ENCODE peak calls at places on chromosomes 6 and 20, in five cellular contexts. B is omental fat pad; Y is CD4-positive, alpha-beta T cell; Z is left lung; E is AG09319. W is an unnamed sample.

GRCh38 chr6:89295981-89296380 is 19.1 kb downstream of the GABRR2 start:
- DNase-seq in B (no peak), Y (no peak), Z (no peak), E (no peak), W (no peak)

GRCh38 chr6:11416936-11417576 is 120.5 kb upstream of the TMEM170B start:
- DNase-seq in B (no peak), Y (no peak), Z (no peak), E (no peak), W (no peak)

GRCh38 chr6:74100719-74101287 is 404.8 kb downstream of the CD109 start:
- DNase-seq in B (no peak), Y (no peak), Z (no peak), E (no peak), W (no peak)

GRCh38 chr6:169250660-169251059 is 3.0 kb downstream of the THBS2 start:
- DNase-seq in B (peak; percentile 21), Y (no peak), Z (no peak), E (peak; percentile 62), W (no peak)

GRCh38 chr6:134640229-134640628 is 309.7 kb downstream of the ALDH8A1 start:
- DNase-seq in B (no peak), Y (no peak), Z (no peak), E (no peak), W (no peak)

GRCh38 chr6:126539022-126539421 is 199.1 kb downstream of the CENPW start:
- DNase-seq in B (no peak), Y (no peak), Z (no peak), E (no peak), W (no peak)

GRCh38 chr6:30757261-30757935 is 13.1 kb upstream of the IER3 start:
- DNase-seq in B (no peak), Y (no peak), Z (no peak), E (no peak), W (no peak)

GRCh38 chr6:20919677-20920385 is 385.6 kb downstream of the CDKAL1 start:
- DNase-seq in B (no peak), Y (no peak), Z (no peak), E (no peak), W (no peak)

GRCh38 chr6:164039954-164040375 is 625.4 kb downstream of the QKI start:
- DNase-seq in B (no peak), Y (no peak), Z (peak; percentile 47), E (no peak), W (no peak)

GRCh38 chr6:2535492-2535891 is 215.2 kb downstream of the MYLK4 start:
- DNase-seq in B (no peak), Y (no peak), Z (no peak), E (no peak), W (no peak)

GRCh38 chr6:136333824-136334464 is 44.3 kb upstream of the BCLAF1 start:
- DNase-seq in B (no peak), Y (no peak), Z (no peak), E (no peak), W (no peak)

GRCh38 chr20:39225536-39225935 is 263.4 kb downstream of the DHX35 start:
- DNase-seq in B (no peak), Y (no peak), Z (no peak), E (no peak), W (no peak)

GRCh38 chr6:25485820-25486559 is 166.0 kb upstream of the SCGN start:
- DNase-seq in B (no peak), Y (no peak), Z (no peak), E (no peak), W (no peak)

GRCh38 chr6:23307516-23307915 is 738.1 kb downstream of the HDGFL1 start:
- DNase-seq in B (no peak), Y (no peak), Z (no peak), E (no peak), W (no peak)

GRCh38 chr6:18262812-18263560 is 1.3 kb downstream of the DEK start:
- DNase-seq in B (no peak), Y (peak; percentile 21), Z (no peak), E (no peak), W (no peak)

GRCh38 chr20:63025534-63026331 is 19.0 kb upstream of the BHLHE23 start:
- DNase-seq in B (no peak), Y (no peak), Z (no peak), E (peak; percentile 5), W (no peak)

GRCh38 chr20:19909696-19910095 is 107.5 kb upstream of the NAA20 start:
- DNase-seq in B (no peak), Y (no peak), Z (peak; percentile 71), E (no peak), W (no peak)

GRCh38 chr6:148926478-148926877 is 179.6 kb downstream of the UST start:
- DNase-seq in B (no peak), Y (no peak), Z (no peak), E (no peak), W (no peak)

GRCh38 chr6:119158057-119158848 is 79.8 kb upstream of the FAM184A start:
- DNase-seq in B (no peak), Y (no peak), Z (peak; percentile 68), E (peak; percentile 83), W (no peak)

GRCh38 chr6:102774326-102774725 is 1380.8 kb downstream of the GRIK2 start:
- DNase-seq in B (no peak), Y (no peak), Z (no peak), E (no peak), W (no peak)

GRCh38 chr20:626579-626978 is 16.5 kb upstream of the TCF15 start:
- DNase-seq in B (no peak), Y (no peak), Z (no peak), E (no peak), W (no peak)

GRCh38 chr20:31560900-31561598 is 44.0 kb upstream of the ID1 start:
- DNase-seq in B (no peak), Y (no peak), Z (no peak), E (peak; percentile 90), W (no peak)

GRCh38 chr6:43226192-43226851 is 3.0 kb downstream of the DNPH1 start:
- DNase-seq in B (no peak), Y (no peak), Z (no peak), E (no peak), W (no peak)

GRCh38 chr20:23115823-23116222 is 29.7 kb upstream of the CD93 start:
- DNase-seq in B (no peak), Y (no peak), Z (no peak), E (no peak), W (no peak)

GRCh38 chr6:31317036-31317435 is 39.9 kb downstream of the HLA-B start:
- DNase-seq in B (no peak), Y (no peak), Z (no peak), E (no peak), W (no peak)

GRCh38 chr6:132122871-132123270 is 171.7 kb upstream of the CCN2 start:
- DNase-seq in B (no peak), Y (no peak), Z (no peak), E (no peak), W (no peak)

GRCh38 chr6:117958536-117958935 is 51.5 kb downstream of the SLC35F1 start:
- DNase-seq in B (no peak), Y (no peak), Z (no peak), E (no peak), W (no peak)

GRCh38 chr20:63791497-63792156 is 39.4 kb downstream of the ZBTB46 start:
- DNase-seq in B (no peak), Y (no peak), Z (no peak), E (no peak), W (no peak)

GRCh38 chr20:50110141-50111047 is 2.6 kb downstream of the UBE2V1 start:
- DNase-seq in B (no peak), Y (no peak), Z (no peak), E (no peak), W (no peak)

GRCh38 chr20:25495189-25495824 is 87.8 kb downstream of the GINS1 start:
- DNase-seq in B (no peak), Y (no peak), Z (no peak), E (no peak), W (no peak)

GRCh38 chr20:62749851-62750445 is 41.3 kb downstream of the NTSR1 start:
- DNase-seq in B (no peak), Y (no peak), Z (no peak), E (no peak), W (no peak)

GRCh38 chr6:131999545-132000146 is 48.5 kb upstream of the CCN2 start:
- DNase-seq in B (no peak), Y (no peak), Z (no peak), E (no peak), W (no peak)

GRCh38 chr20:967796-968742 is 34.0 kb downstream of the RSPO4 start:
- DNase-seq in B (no peak), Y (no peak), Z (no peak), E (no peak), W (no peak)

GRCh38 chr6:37058084-37058586 is 52.7 kb downstream of the FGD2 start:
- DNase-seq in B (no peak), Y (no peak), Z (no peak), E (peak; percentile 23), W (no peak)

GRCh38 chr6:1608222-1608975 is 1.3 kb upstream of the FOXC1 start:
- DNase-seq in B (no peak), Y (no peak), Z (no peak), E (no peak), W (no peak)

GRCh38 chr6:18284261-18284660 is 19.9 kb upstream of the DEK start:
- DNase-seq in B (no peak), Y (no peak), Z (no peak), E (no peak), W (no peak)

GRCh38 chr20:41137412-41138216 is at the start of gene PLCG1:
- DNase-seq in B (peak; percentile 47), Y (peak; percentile 71), Z (peak; percentile 81), E (peak; percentile 29), W (peak; percentile 72)

GRCh38 chr6:126075335-126076071 is 89.2 kb downstream of the TRMT11 start:
- DNase-seq in B (no peak), Y (no peak), Z (no peak), E (no peak), W (no peak)

GRCh38 chr20:14599613-14600012 is 262.2 kb upstream of the FLRT3 start:
- DNase-seq in B (no peak), Y (no peak), Z (no peak), E (no peak), W (no peak)
- TF ChIP-seq CTCF in B (no peak), Y (no peak), Z (no peak), E (no peak), W (no peak)

DNA sequence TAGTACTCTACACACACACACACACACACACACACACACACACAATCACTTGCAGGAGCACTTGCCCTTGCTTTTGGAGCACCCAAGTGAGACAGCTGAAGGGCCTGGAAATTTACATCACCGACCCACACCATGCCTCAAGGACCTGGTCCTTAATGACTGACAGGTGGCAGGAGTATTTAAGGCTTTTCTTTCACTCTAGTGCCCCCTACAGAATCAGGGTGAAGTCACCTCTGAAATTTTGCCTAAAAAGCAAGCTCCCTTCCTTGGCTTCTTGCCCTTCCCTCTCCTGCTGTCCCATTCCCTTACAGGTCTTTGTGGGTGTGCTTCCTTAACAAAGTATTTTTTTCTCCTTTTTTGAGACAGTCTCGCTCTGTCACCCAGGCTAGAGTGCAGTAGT is 353.5 kb upstream of the IRAK1BP1 start:
- DNase-seq in B (no peak), Y (no peak), Z (no peak), E (no peak), W (no peak)
- TF ChIP-seq CTCF in B (no peak), Y (no peak), Z (no peak), E (no peak), W (no peak)

GRCh38 chr6:157993076-157993475 is 11.4 kb downstream of the SYNJ2 start:
- DNase-seq in B (no peak), Y (no peak), Z (no peak), E (no peak), W (no peak)
- TF ChIP-seq CTCF in B (no peak), Y (no peak), Z (no peak), E (no peak), W (no peak)

GRCh38 chr6:19325335-19325789 is 511.8 kb upstream of the ID4 start:
- DNase-seq in B (no peak), Y (no peak), Z (no peak), E (no peak), W (no peak)
- TF ChIP-seq CTCF in B (no peak), Y (no peak), Z (no peak), E (no peak), W (no peak)

GRCh38 chr6:113488812-113489685 is 368.1 kb upstream of the MARCKS start:
- DNase-seq in B (no peak), Y (no peak), Z (no peak), E (no peak), W (no peak)
- TF ChIP-seq CTCF in B (no peak), Y (no peak), Z (no peak), E (no peak), W (no peak)